ENCODE peak calls at places on chromosomes 5 and 9, in nine cellular contexts. B is activated CD8-positive, alpha-beta memory T cell treated with anti-CD3 and anti-CD28 coated beads for 24 hours; X is sciatic nerve; N is WERI-Rb-1; O is C1 segment of cervical spinal cord; P is A549; C is glutamatergic neuron; Z is thyroid gland; J is activated effector memory CD4-positive, alpha-beta T cell treated with anti-CD3 and anti-CD28 coated beads, Interleukin-2, amount 50 U/mL, for 16 hours. U is an unnamed sample.

GRCh38 chr5:146072595-146072994 is 32.8 kb downstream of the PLAC8L1 start:
- DNase-seq in B (no peak), X (no peak), N (no peak), O (no peak), P (no peak), C (no peak), Z (no peak), J (no peak), U (no peak)

GRCh38 chr5:43432486-43433365 is 20.5 kb upstream of the CCL28 start:
- DNase-seq in B (no peak), X (peak; percentile 85), N (no peak), O (peak; percentile 6), P (peak; percentile 49), C (no peak), Z (peak; percentile 92), J (no peak), U (peak; percentile 36)

GRCh38 chr9:127788337-127789011 is 2.6 kb downstream of the CDK9 start:
- DNase-seq in B (peak; percentile 77), X (no peak), N (no peak), O (no peak), P (no peak), C (no peak), Z (no peak), J (peak; percentile 83), U (no peak)

GRCh38 chr9:79664375-79664825 is 92.6 kb downstream of the TLE4 start:
- DNase-seq in B (no peak), X (no peak), N (peak; percentile 17), O (no peak), P (no peak), C (peak; percentile 34), Z (no peak), J (no peak), U (no peak)

GRCh38 chr5:125719681-125720676 is 703.2 kb upstream of the GRAMD2B start:
- DNase-seq in B (no peak), X (no peak), N (no peak), O (no peak), P (no peak), C (no peak), Z (no peak), J (no peak), U (no peak)

GRCh38 chr9:115118471-115119156 is 657 bp upstream of the TNC start:
- DNase-seq in B (no peak), X (peak; percentile 60), N (peak; percentile 96), O (peak; percentile 61), P (peak; percentile 53), C (peak; percentile 54), Z (peak; percentile 44), J (no peak), U (peak; percentile 73)

GRCh38 chr9:2872307-2872940 is 28.5 kb upstream of the PUM3 start:
- DNase-seq in B (no peak), X (no peak), N (peak; percentile 8), O (no peak), P (no peak), C (no peak), Z (peak; percentile 8), J (no peak), U (no peak)

GRCh38 chr5:77960863-77961396 is 184.8 kb upstream of the TBCA start:
- DNase-seq in B (no peak), X (no peak), N (peak; percentile 33), O (no peak), P (no peak), C (no peak), Z (no peak), J (no peak), U (no peak)

GRCh38 chr9:121820286-121821005 is 169.0 kb downstream of the DAB2IP start:
- DNase-seq in B (peak; percentile 47), X (no peak), N (no peak), O (no peak), P (no peak), C (no peak), Z (no peak), J (peak; percentile 41), U (no peak)

GRCh38 chr5:177312649-177313181 is 1.0 kb upstream of the MXD3 start:
- DNase-seq in B (no peak), X (peak; percentile 52), N (no peak), O (no peak), P (no peak), C (no peak), Z (no peak), J (peak; percentile 76), U (no peak)

GRCh38 chr5:179612577-179613459 is 10.7 kb downstream of the HNRNPH1 start:
- DNase-seq in B (no peak), X (no peak), N (no peak), O (no peak), P (no peak), C (no peak), Z (no peak), J (peak; percentile 55), U (no peak)

GRCh38 chr9:13220837-13221236 is 58.7 kb downstream of the MPDZ start:
- DNase-seq in B (no peak), X (no peak), N (no peak), O (no peak), P (no peak), C (no peak), Z (no peak), J (no peak), U (no peak)

GRCh38 chr9:6877671-6878161 is 119.9 kb downstream of the KDM4C start:
- DNase-seq in B (no peak), X (no peak), N (no peak), O (no peak), P (peak; percentile 8), C (no peak), Z (no peak), J (no peak), U (peak; percentile 67)

GRCh38 chr9:132760057-132760456 is 89.8 kb downstream of the GTF3C4 start:
- DNase-seq in B (no peak), X (no peak), N (no peak), O (no peak), P (no peak), C (no peak), Z (no peak), J (no peak), U (no peak)

GRCh38 chr9:74205071-74205470 is 292.1 kb upstream of the RORB start:
- DNase-seq in B (no peak), X (no peak), N (no peak), O (no peak), P (no peak), C (no peak), Z (no peak), J (no peak), U (no peak)

GRCh38 chr9:24218656-24219055 is 327.0 kb downstream of the IZUMO3 start:
- DNase-seq in B (no peak), X (no peak), N (no peak), O (no peak), P (no peak), C (no peak), Z (no peak), J (no peak), U (no peak)

GRCh38 chr5:141493500-141494422 is 4.9 kb downstream of the PCDHGC5 start:
- DNase-seq in B (no peak), X (no peak), N (no peak), O (peak; percentile 57), P (no peak), C (no peak), Z (no peak), J (no peak), U (no peak)

GRCh38 chr5:177094224-177095087 is 7.7 kb downstream of the FGFR4 start:
- DNase-seq in B (no peak), X (peak; percentile 70), N (no peak), O (no peak), P (no peak), C (peak; percentile 65), Z (peak; percentile 16), J (no peak), U (no peak)

GRCh38 chr9:105994970-105995369 is 300.6 kb downstream of the TMEM38B start:
- DNase-seq in B (no peak), X (no peak), N (no peak), O (no peak), P (no peak), C (peak; percentile 21), Z (peak; percentile 45), J (no peak), U (no peak)

GRCh38 chr9:82073551-82073950 is 85.0 kb downstream of the SPATA31D1 start:
- DNase-seq in B (no peak), X (no peak), N (no peak), O (no peak), P (no peak), C (no peak), Z (no peak), J (no peak), U (no peak)

GRCh38 chr9:101375546-101375945 is 9.3 kb downstream of the BAAT start:
- DNase-seq in B (no peak), X (no peak), N (no peak), O (no peak), P (no peak), C (no peak), Z (no peak), J (no peak), U (no peak)

GRCh38 chr5:160843240-160843639 is 8.8 kb downstream of the ATP10B start:
- DNase-seq in B (no peak), X (no peak), N (no peak), O (no peak), P (no peak), C (no peak), Z (no peak), J (no peak), U (no peak)

GRCh38 chr5:57754616-57755015 is 272.0 kb upstream of the ACTBL2 start:
- DNase-seq in B (no peak), X (no peak), N (no peak), O (no peak), P (no peak), C (no peak), Z (no peak), J (no peak), U (no peak)

GRCh38 chr5:61339764-61340163 is 7.7 kb downstream of the ZSWIM6 start:
- DNase-seq in B (no peak), X (no peak), N (no peak), O (no peak), P (no peak), C (no peak), Z (no peak), J (no peak), U (no peak)

GRCh38 chr5:88672644-88673493 is 210.1 kb downstream of the MEF2C start:
- DNase-seq in B (no peak), X (no peak), N (no peak), O (peak; percentile 78), P (no peak), C (peak; percentile 78), Z (no peak), J (no peak), U (no peak)

GRCh38 chr9:68678430-68678829 is 26.6 kb upstream of the PIP5K1B start:
- DNase-seq in B (no peak), X (no peak), N (peak; percentile 15), O (no peak), P (no peak), C (peak; percentile 19), Z (no peak), J (no peak), U (no peak)

GRCh38 chr5:57173318-57174127 is at the start of gene GPBP1:
- DNase-seq in B (peak; percentile 98), X (peak; percentile 100), N (peak; percentile 99), O (peak; percentile 97), P (peak; percentile 93), C (peak; percentile 98), Z (peak; percentile 100), J (peak; percentile 99), U (peak; percentile 98)

GRCh38 chr5:76331139-76331538 is 71.9 kb upstream of the IQGAP2 start:
- DNase-seq in B (peak; percentile 59), X (no peak), N (no peak), O (no peak), P (no peak), C (no peak), Z (no peak), J (peak; percentile 68), U (no peak)

GRCh38 chr9:89749500-89750116 is 144.8 kb downstream of the GADD45G start:
- DNase-seq in B (no peak), X (no peak), N (no peak), O (no peak), P (no peak), C (no peak), Z (no peak), J (no peak), U (no peak)

GRCh38 chr5:154207204-154207603 is 16.7 kb downstream of the GALNT10 start:
- DNase-seq in B (no peak), X (no peak), N (no peak), O (no peak), P (no peak), C (no peak), Z (no peak), J (no peak), U (no peak)

GRCh38 chr9:69044226-69045219 is 9.0 kb downstream of the FXN start:
- DNase-seq in B (no peak), X (no peak), N (no peak), O (no peak), P (no peak), C (no peak), Z (peak; percentile 9), J (no peak), U (no peak)

U was measured in non-pigmented ciliary epithelial cell.